ENCODE peak calls at places on chromosomes 16 and 17, in five cellular contexts. I is thoracic aorta, L is A549, J is right atrium auricular region, X is IMR-90. N is an unnamed sample. For H3K4me1, the result is how much of the 10 kb centered on the place peaks cover.

GRCh38 chr16:67969286-67970039 is 1.0 kb upstream of the SLC12A4 start:
- DNase-seq in I (no peak), L (no peak), J (no peak), X (no peak), N (no peak)

GRCh38 chr16:8587065-8587464 is 3.2 kb downstream of the TMEM114 start:
- DNase-seq in I (no peak), L (no peak), J (no peak), X (no peak), N (no peak)

GRCh38 chr17:74446551-74447500 is 14.9 kb downstream of the GPRC5C start:
- DNase-seq in I (peak), L (no peak), J (peak), X (no peak), N (peak)

GRCh38 chr16:88376835-88377726 is 5.7 kb upstream of the ZNF469 start:
- DNase-seq in I (no peak), L (no peak), J (no peak), X (no peak), N (no peak)

GRCh38 chr17:50052241-50052788 is 3.6 kb upstream of the ITGA3 start:
- DNase-seq in I (no peak), L (no peak), J (no peak), X (no peak), N (no peak)

GRCh38 chr16:66458292-66458691 is 31.2 kb downstream of the BEAN1 start:
- DNase-seq in I (no peak), L (no peak), J (no peak), X (no peak), N (no peak)

GRCh38 chr17:68682913-68683312 is 81.7 kb upstream of the FAM20A start:
- DNase-seq in I (no peak), L (no peak), J (no peak), X (no peak), N (no peak)

GRCh38 chr17:31509095-31509804 is 117.8 kb downstream of the RAB11FIP4 start:
- DNase-seq in I (no peak), L (no peak), J (no peak), X (no peak), N (no peak)

GRCh38 chr17:68972119-68972704 is 17.0 kb upstream of the ABCA8 start:
- DNase-seq in I (no peak), L (peak), J (no peak), X (peak), N (no peak)

GRCh38 chr17:59436900-59437299 is 105.4 kb downstream of the YPEL2 start:
- DNase-seq in I (no peak), L (no peak), J (no peak), X (no peak), N (no peak)

DNA sequence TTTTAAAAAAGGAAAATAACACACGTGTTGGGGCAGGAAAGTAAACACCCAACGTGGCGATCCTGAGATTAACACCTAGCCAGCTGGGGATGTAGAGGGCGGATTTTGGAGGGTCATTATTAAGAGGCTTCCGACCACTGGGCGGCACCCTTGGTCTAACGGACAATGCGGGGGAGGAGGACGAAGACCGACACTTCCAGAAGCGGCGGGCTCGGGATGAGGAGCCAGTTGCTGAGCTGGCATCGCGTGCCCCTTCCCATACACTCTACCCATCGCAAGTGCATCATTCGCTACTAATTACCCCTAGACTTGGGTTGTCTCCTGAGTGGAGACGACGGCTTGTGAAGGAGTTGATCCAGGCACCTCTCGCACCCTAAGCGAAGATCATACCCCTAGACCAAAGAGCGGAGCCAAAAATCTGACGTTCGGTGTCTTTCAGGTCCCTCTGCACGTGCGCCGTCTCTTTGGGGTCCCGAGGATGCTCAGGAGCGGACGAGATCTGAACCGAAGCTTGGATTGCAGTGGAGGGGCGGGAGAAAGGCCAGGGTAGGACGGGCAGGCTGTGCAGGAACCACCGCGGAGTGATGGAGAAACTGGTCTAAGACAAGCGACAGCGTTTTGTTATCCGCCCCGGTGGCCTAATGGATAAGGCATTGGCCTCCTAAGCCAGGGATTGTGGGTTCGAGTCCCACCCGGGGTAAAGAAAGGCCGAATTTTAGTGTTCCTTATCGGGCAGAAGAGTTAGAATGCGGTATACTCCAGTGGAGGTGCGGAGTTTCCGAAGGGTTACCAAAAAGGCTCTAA is 17.6 kb downstream of the ZNF213 start:
- DNase-seq in I (peak), L (peak), J (peak), X (peak), N (no peak)
- H3K27ac ChIP-seq in I (peak), L (peak), J (peak), X (no peak), N (peak)

GRCh38 chr17:39543176-39543575 is 64.5 kb downstream of the NEUROD2 start:
- DNase-seq in I (no peak), L (no peak), J (no peak), X (no peak), N (no peak)
- H3K4me1 ChIP-seq in I (under half), L (under half), J (under half), X (under half), N (under half)

GRCh38 chr17:28700830-28701492 is 10.7 kb downstream of the PROCA1 start:
- DNase-seq in I (no peak), L (no peak), J (no peak), X (no peak), N (no peak)

GRCh38 chr17:28704219-28704858 is 7.3 kb downstream of the PROCA1 start:
- DNase-seq in I (no peak), L (no peak), J (no peak), X (no peak), N (no peak)

GRCh38 chr17:28701987-28702751 is 9.5 kb downstream of the PROCA1 start:
- DNase-seq in I (no peak), L (no peak), J (no peak), X (no peak), N (no peak)

GRCh38 chr17:28703552-28704218 is 8.0 kb downstream of the PROCA1 start:
- DNase-seq in I (no peak), L (no peak), J (no peak), X (no peak), N (no peak)

GRCh38 chr17:28702752-28703150 is 8.9 kb downstream of the PROCA1 start:
- DNase-seq in I (no peak), L (no peak), J (no peak), X (no peak), N (no peak)
- H3K27ac ChIP-seq in I (no peak), L (no peak), J (no peak), X (no peak), N (no peak)

GRCh38 chr16:11791144-11791828 is 5.8 kb downstream of the ZC3H7A start:
- DNase-seq in I (no peak), L (no peak), J (no peak), X (no peak), N (no peak)
- H3K4me1 ChIP-seq in I (under half), L (under half), J (half or more), X (under half), N (under half)

DNA sequence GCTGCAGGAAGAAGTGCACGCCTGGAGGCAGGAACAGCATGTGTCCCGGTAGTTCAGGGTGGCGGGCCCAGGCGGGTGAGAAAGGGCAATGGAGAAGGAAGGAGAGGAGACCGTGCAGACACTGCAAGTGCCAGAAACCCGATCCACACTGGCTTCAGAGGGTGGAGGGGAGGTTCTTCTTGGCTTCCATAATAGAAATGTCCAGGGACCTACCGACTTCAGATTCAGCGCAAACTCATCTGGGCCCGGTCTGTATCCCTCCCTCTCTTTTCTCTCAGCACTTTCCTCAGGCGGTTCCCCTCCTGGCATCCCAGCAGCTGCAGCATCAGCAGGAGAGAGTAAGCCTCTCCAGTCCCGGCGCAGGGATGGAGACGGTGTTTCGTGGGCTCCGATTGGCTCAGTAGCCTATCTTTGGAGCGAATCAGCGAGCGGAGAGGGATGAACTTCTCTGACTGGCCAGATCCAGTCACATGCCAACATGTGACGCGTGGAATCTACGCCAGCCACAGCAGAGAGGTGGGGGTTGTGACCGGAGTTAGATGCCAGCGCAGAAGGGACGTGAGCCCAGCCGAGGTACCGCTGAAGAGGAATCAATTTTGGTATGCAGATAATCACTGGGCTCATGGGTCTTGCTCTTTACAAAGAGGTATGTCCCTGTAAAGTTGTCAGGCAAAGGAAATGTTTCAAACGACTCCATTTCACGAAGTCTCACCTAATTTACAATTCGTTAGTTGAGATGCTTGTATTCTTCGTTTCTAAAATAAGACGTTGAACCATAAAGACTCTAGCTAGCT is 1.9 kb upstream of the PRPSAP2 start:
- DNase-seq in I (peak), L (peak), J (peak), X (peak), N (peak)
- H3K27ac ChIP-seq in I (peak), L (peak), J (peak), X (peak), N (peak)

DNA sequence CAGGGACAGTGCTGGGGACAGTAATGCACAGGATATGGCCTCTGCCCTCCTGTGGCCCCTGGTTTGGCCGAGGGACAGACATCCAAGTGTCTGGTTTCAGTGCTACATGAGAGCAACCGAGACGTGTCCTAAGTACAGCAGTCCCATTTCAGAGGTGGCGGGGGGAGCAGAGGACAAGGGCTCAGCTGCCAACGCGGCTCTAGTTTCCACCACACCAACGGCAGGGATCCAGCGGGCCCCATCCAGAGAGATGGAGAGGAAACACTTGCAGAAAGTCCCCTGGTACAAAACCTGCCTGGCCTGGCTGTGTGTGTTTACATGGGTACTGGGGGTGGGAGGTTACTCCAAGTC is 125.8 kb upstream of the SMURF2 start:
- DNase-seq in I (no peak), L (no peak), J (no peak), X (no peak), N (no peak)
- H3K4me1 ChIP-seq in I (under half), L (under half), J (under half), X (under half), N (under half)

GRCh38 chr16:15396948-15397594 is 1.5 kb downstream of the MPV17L start:
- DNase-seq in I (no peak), L (no peak), J (no peak), X (no peak), N (no peak)

GRCh38 chr16:15403392-15403995 is 7.9 kb downstream of the MPV17L start:
- DNase-seq in I (no peak), L (no peak), J (no peak), X (no peak), N (no peak)

GRCh38 chr16:15401972-15402371 is 6.4 kb downstream of the MPV17L start:
- DNase-seq in I (no peak), L (no peak), J (no peak), X (no peak), N (no peak)

GRCh38 chr16:15398618-15399316 is 3.2 kb downstream of the MPV17L start:
- DNase-seq in I (no peak), L (no peak), J (no peak), X (no peak), N (no peak)

GRCh38 chr16:15399317-15399716 is 3.8 kb downstream of the MPV17L start:
- DNase-seq in I (no peak), L (no peak), J (no peak), X (no peak), N (no peak)
- H3K27ac ChIP-seq in I (no peak), L (no peak), J (no peak), X (no peak), N (no peak)